ENCODE peak calls at places on chromosome 13, in six cellular contexts. B is dorsolateral prefrontal cortex, H is choroid plexus epithelial cell, Q is skeletal muscle cell, D is lower leg skin, U is tibial artery. R is an unnamed sample.

GRCh38 chr13:26280295-26280694 is 26.4 kb downstream of the CDK8 start:
- DNase-seq in B (no peak), H (peak), Q (peak), D (no peak), U (no peak), R (no peak)

GRCh38 chr13:33454844-33455256 is 169.3 kb upstream of the STARD13 start:
- DNase-seq in B (no peak), H (no peak), Q (peak), D (no peak), U (no peak), R (no peak)

GRCh38 chr13:60351816-60352215 is 45.2 kb upstream of the TDRD3 start:
- DNase-seq in B (no peak), H (peak), Q (no peak), D (no peak), U (no peak), R (no peak)

GRCh38 chr13:40456397-40456958 is 210.0 kb downstream of the FOXO1 start:
- DNase-seq in B (no peak), H (no peak), Q (no peak), D (no peak), U (no peak), R (no peak)

GRCh38 chr13:89627991-89628390 is 1719.5 kb upstream of the MIR17HG start:
- DNase-seq in B (no peak), H (peak), Q (no peak), D (no peak), U (no peak), R (no peak)

GRCh38 chr13:24834902-24835510 is 71.0 kb downstream of the RNF17 start:
- DNase-seq in B (no peak), H (no peak), Q (no peak), D (no peak), U (no peak), R (peak)

GRCh38 chr13:20439261-20439660 is 86.4 kb downstream of the CRYL1 start:
- DNase-seq in B (no peak), H (no peak), Q (no peak), D (no peak), U (no peak), R (no peak)

GRCh38 chr13:84399320-84400085 is 517.2 kb upstream of the SLITRK1 start:
- DNase-seq in B (no peak), H (peak), Q (no peak), D (no peak), U (no peak), R (no peak)

GRCh38 chr13:98470920-98471319 is 106.0 kb downstream of the STK24 start:
- DNase-seq in B (no peak), H (no peak), Q (no peak), D (peak), U (no peak), R (no peak)

GRCh38 chr13:105037064-105037463 is 1498.4 kb downstream of the EFNB2 start:
- DNase-seq in B (no peak), H (no peak), Q (peak), D (no peak), U (no peak), R (no peak)

GRCh38 chr13:32150794-32151193 is 119.2 kb downstream of the FRY start:
- DNase-seq in B (no peak), H (peak), Q (peak), D (peak), U (peak), R (no peak)

GRCh38 chr13:78601886-78602560 is 1.3 kb downstream of the POU4F1 start:
- DNase-seq in B (no peak), H (no peak), Q (no peak), D (no peak), U (no peak), R (no peak)

GRCh38 chr13:31249140-31249539 is 49.4 kb downstream of the B3GLCT start:
- DNase-seq in B (no peak), H (no peak), Q (no peak), D (no peak), U (no peak), R (no peak)

GRCh38 chr13:65401315-65401714 is 1828.8 kb downstream of the PCDH9 start:
- DNase-seq in B (no peak), H (no peak), Q (no peak), D (no peak), U (no peak), R (no peak)

GRCh38 chr13:41075034-41075433 is 13.7 kb downstream of the WBP4 start:
- DNase-seq in B (no peak), H (peak), Q (no peak), D (no peak), U (no peak), R (peak)

GRCh38 chr13:103656329-103656728 is 590.1 kb upstream of the SLC10A2 start:
- DNase-seq in B (no peak), H (no peak), Q (no peak), D (no peak), U (no peak), R (no peak)

GRCh38 chr13:44155422-44156293 is 218.0 kb upstream of the SERP2 start:
- DNase-seq in B (peak), H (peak), Q (no peak), D (peak), U (peak), R (no peak)
- H3K4me3 ChIP-seq in B (no peak), H (peak), Q (no peak), D (no peak), U (peak), R (no peak)

GRCh38 chr13:111117289-111117688 is 2.2 kb downstream of the ARHGEF7 start:
- DNase-seq in B (no peak), H (no peak), Q (no peak), D (no peak), U (no peak), R (no peak)
- H3K4me3 ChIP-seq in B (no peak), H (no peak), Q (no peak), D (no peak), U (peak), R (no peak)

DNA sequence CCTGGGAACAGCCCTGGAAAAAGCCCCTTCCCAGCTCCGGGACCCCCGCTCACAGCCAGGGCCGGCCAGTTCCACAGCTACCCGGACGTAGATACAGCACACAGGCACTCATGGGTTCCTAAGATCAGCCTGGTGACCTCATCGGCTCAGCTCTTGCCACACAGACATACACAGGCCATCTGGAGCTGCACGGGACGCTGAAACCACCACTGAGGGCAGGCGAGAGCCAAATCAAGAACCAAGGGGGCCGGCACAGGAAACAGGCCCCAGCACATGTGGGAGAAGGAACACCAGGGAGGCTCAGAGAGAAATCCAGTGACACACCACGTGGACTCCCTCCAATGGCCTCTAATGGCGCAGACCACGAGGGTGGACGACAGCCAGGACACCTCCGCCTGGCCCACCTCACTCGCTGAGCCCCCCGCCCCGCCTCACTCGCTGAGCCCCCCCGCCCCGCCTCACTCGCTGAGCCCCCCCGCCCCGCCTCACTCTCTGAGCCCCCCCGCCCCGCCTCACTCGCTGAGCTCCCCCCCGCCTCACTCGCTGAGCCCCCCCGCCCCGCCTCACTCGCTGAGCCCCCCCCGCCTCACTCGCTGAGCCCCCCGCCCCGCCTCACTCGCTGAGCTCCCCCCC is 69.7 kb upstream of the C13orf46 start:
- DNase-seq in B (no peak), H (peak), Q (peak), D (peak), U (peak), R (peak)
- H3K4me3 ChIP-seq in B (no peak), H (no peak), Q (no peak), D (no peak), U (no peak), R (no peak)

GRCh38 chr13:114065926-114066774 is 66.3 kb downstream of the RASA3 start:
- DNase-seq in B (no peak), H (no peak), Q (no peak), D (no peak), U (no peak), R (no peak)
- H3K4me3 ChIP-seq in B (no peak), H (no peak), Q (no peak), D (no peak), U (peak), R (no peak)

GRCh38 chr13:109158383-109158782 is 529.0 kb downstream of the MYO16 start:
- DNase-seq in B (no peak), H (no peak), Q (no peak), D (no peak), U (no peak), R (no peak)

GRCh38 chr13:109155301-109155761 is 525.9 kb downstream of the MYO16 start:
- DNase-seq in B (no peak), H (peak), Q (peak), D (no peak), U (no peak), R (no peak)

GRCh38 chr13:109157275-109157674 is 527.9 kb downstream of the MYO16 start:
- DNase-seq in B (peak), H (no peak), Q (no peak), D (no peak), U (no peak), R (no peak)

GRCh38 chr13:109154546-109154945 is 525.1 kb downstream of the MYO16 start:
- DNase-seq in B (no peak), H (peak), Q (no peak), D (no peak), U (no peak), R (no peak)

GRCh38 chr13:109156181-109156935 is 526.9 kb downstream of the MYO16 start:
- DNase-seq in B (no peak), H (peak), Q (peak), D (no peak), U (no peak), R (no peak)
- H3K4me3 ChIP-seq in B (no peak), H (peak), Q (no peak), D (no peak), U (peak), R (no peak)